ENCODE peak calls at places on chromosomes 13 and 19, in five cellular contexts. S is PC-9, I is fibroblast of lung, X is A549, A is GM23248. M is an unnamed sample.

GRCh38 chr19:18733196-18733647 is 49.7 kb downstream of the CRTC1 start:
- DNase-seq in S (no peak), I (peak), X (no peak), A (no peak), M (no peak)

GRCh38 chr13:48527955-48528354 is 4.9 kb downstream of the RCBTB2 start:
- DNase-seq in S (no peak), I (no peak), X (no peak), A (no peak), M (no peak)

GRCh38 chr19:28840891-28841290 is 372.1 kb downstream of the UQCRFS1 start:
- DNase-seq in S (no peak), I (no peak), X (no peak), A (no peak), M (no peak)

GRCh38 chr13:93004919-93005318 is 221.7 kb upstream of the GPC6 start:
- DNase-seq in S (no peak), I (no peak), X (peak), A (peak), M (no peak)

GRCh38 chr19:48353682-48354081 is 10.1 kb downstream of the TMEM143 start:
- DNase-seq in S (no peak), I (no peak), X (peak), A (peak), M (no peak)

GRCh38 chr19:4007836-4008539 is 452 bp downstream of the PIAS4 start:
- DNase-seq in S (no peak), I (no peak), X (no peak), A (peak), M (peak)

GRCh38 chr13:49791214-49791752 is 1.2 kb downstream of the KPNA3 start:
- DNase-seq in S (peak), I (peak), X (peak), A (peak), M (peak)

GRCh38 chr19:41799444-41800000 is 3.1 kb downstream of the CEACAM3 start:
- DNase-seq in S (peak), I (no peak), X (peak), A (no peak), M (no peak)

GRCh38 chr19:35281303-35281702 is 1.0 kb upstream of the HAMP start:
- DNase-seq in S (no peak), I (no peak), X (no peak), A (peak), M (no peak)
- H3K4me2 ChIP-seq in S (no peak), I (no peak), X (no peak), A (no peak), M (no peak)

DNA sequence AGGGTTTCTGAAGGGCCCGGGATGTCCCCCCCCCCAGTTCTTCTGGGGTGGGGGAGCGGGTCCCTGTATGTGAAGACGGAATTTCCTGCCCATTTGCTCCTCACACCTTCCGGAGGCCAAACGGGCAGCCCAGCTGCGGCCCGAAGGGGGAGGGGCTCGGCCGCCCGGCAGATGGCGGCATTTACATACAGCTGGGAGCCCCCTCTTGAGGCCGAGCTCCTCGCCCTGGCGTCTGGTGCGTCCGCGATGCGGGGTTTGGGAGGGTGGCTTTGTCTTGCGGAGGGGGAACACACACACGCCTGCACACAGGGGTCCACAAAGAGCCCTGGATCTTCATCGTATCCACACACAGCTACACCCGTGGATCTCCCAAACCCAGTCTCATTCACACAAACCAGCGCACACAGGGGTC is 891 bp upstream of the DLL3 start:
- DNase-seq in S (no peak), I (peak), X (peak), A (peak), M (peak)
- H3K4me2 ChIP-seq in S (peak), I (peak), X (peak), A (peak), M (peak)

GRCh38 chr13:30796132-30796832 is 60.9 kb downstream of the ALOX5AP start:
- DNase-seq in S (peak), I (peak), X (peak), A (peak), M (peak)
- H3K4me2 ChIP-seq in S (peak), I (peak), X (peak), A (peak), M (peak)

GRCh38 chr19:30174357-30174645 is 197.9 kb upstream of the ZNF536 start:
- DNase-seq in S (no peak), I (no peak), X (no peak), A (no peak), M (no peak)

GRCh38 chr19:30172643-30173242 is 199.4 kb upstream of the ZNF536 start:
- DNase-seq in S (no peak), I (no peak), X (no peak), A (no peak), M (no peak)

GRCh38 chr19:30171795-30172642 is 200.2 kb upstream of the ZNF536 start:
- DNase-seq in S (no peak), I (no peak), X (no peak), A (no peak), M (no peak)

GRCh38 chr19:30174791-30175190 is 197.4 kb upstream of the ZNF536 start:
- DNase-seq in S (no peak), I (no peak), X (no peak), A (no peak), M (no peak)

GRCh38 chr19:30173593-30174356 is 198.4 kb upstream of the ZNF536 start:
- DNase-seq in S (no peak), I (no peak), X (no peak), A (no peak), M (no peak)
- H3K4me2 ChIP-seq in S (no peak), I (no peak), X (no peak), A (no peak), M (no peak)

GRCh38 chr13:26895808-26896466 is 135.4 kb upstream of the GPR12 start:
- DNase-seq in S (no peak), I (no peak), X (no peak), A (no peak), M (no peak)
- H3K4me2 ChIP-seq in S (no peak), I (no peak), X (no peak), A (no peak), M (no peak)

DNA sequence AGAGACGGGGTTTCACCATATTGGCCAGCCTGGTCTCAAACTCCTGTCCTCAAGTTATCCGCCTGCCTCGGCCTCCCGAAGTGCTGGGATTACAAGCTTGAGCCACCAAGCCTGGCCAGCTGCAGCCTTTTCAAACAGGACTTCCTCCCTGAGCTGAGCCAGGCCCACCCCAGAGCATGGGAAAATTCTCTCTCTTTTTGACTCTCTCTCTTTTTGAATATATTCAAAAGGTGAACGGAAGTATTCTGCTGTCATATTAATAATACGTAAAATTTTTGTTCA is 539 bp upstream of the ZNF506 start:
- DNase-seq in S (no peak), I (no peak), X (no peak), A (peak), M (no peak)
- H3K4me2 ChIP-seq in S (peak), I (peak), X (no peak), A (peak), M (no peak)